ENCODE peak calls at places on chromosomes 6 and 20, in ten cellular contexts. J is tibial nerve, D is PC-3, E is Peyer's patch, C is lower lobe of right lung, Y is OCI-LY7, S is left ventricle myocardium inferior, K is cardiac muscle cell, N is adipocyte, P is Caco-2. H is an unnamed sample. For H3K4me1 and H3K9me3, the result is how much of the 10 kb centered on the place peaks cover.

GRCh38 chr6:146420255-146420654 is 123.4 kb upstream of the RAB32 start:
- DNase-seq in K (no peak), N (no peak), C (no peak), E (no peak), P (no peak), J (no peak), D (no peak), Y (no peak), S (no peak), H (no peak)

GRCh38 chr6:16514249-16514648 is 247.0 kb downstream of the ATXN1 start:
- DNase-seq in C (no peak), D (peak), P (peak), N (peak), E (no peak), S (no peak), J (peak), K (peak), Y (no peak), H (peak)

GRCh38 chr6:5086294-5086890 is 1.3 kb downstream of the PPP1R3G start:
- DNase-seq in J (no peak), S (no peak), E (no peak), Y (no peak), N (no peak), D (no peak), K (no peak), C (no peak), P (no peak), H (no peak)

GRCh38 chr6:71707059-71707458 is 179.3 kb upstream of the RIMS1 start:
- DNase-seq in E (no peak), Y (no peak), N (no peak), J (no peak), D (no peak), S (no peak), C (no peak), P (no peak), K (no peak), H (no peak)

GRCh38 chr6:26301638-26302037 is 63.4 kb upstream of the BTN3A2 start:
- DNase-seq in P (no peak), C (no peak), K (no peak), S (no peak), D (no peak), J (no peak), N (no peak), E (no peak), Y (no peak), H (no peak)

GRCh38 chr6:152099816-152100618 is 292.5 kb downstream of the ESR1 start:
- DNase-seq in Y (no peak), P (no peak), C (peak), N (peak), D (peak), E (no peak), J (no peak), S (peak), K (peak), H (no peak)

GRCh38 chr6:36724514-36725385 is 27.1 kb downstream of the RAB44 start:
- DNase-seq in E (peak), C (peak), P (peak), Y (peak), S (peak), N (peak), K (peak), J (peak), D (peak), H (peak)

GRCh38 chr20:7347409-7347808 is 579.9 kb downstream of the BMP2 start:
- DNase-seq in C (no peak), D (no peak), Y (no peak), K (no peak), S (no peak), P (no peak), E (no peak), J (no peak), N (no peak), H (no peak)

GRCh38 chr6:108896111-108896661 is 48.0 kb downstream of the ARMC2 start:
- DNase-seq in C (no peak), S (no peak), P (no peak), Y (no peak), D (peak), K (no peak), E (no peak), J (no peak), N (peak), H (no peak)

GRCh38 chr6:84651583-84651982 is 112.8 kb downstream of the TBX18 start:
- DNase-seq in S (no peak), J (no peak), C (no peak), K (no peak), N (no peak), Y (no peak), D (no peak), E (no peak), P (no peak), H (no peak)

GRCh38 chr6:80469977-80470376 is 363.5 kb downstream of the BCKDHB start:
- DNase-seq in C (no peak), S (no peak), J (no peak), Y (no peak), D (no peak), E (no peak), P (no peak), N (no peak), K (no peak), H (no peak)

GRCh38 chr20:13006825-13007224 is 1.9 kb upstream of the SPTLC3 start:
- DNase-seq in N (peak), J (no peak), D (peak), P (no peak), K (no peak), C (no peak), E (no peak), Y (no peak), S (no peak), H (no peak)

GRCh38 chr6:39449022-39449421 is 126.5 kb upstream of the KCNK16 start:
- DNase-seq in E (no peak), K (no peak), D (no peak), C (no peak), J (no peak), P (no peak), Y (no peak), N (no peak), S (no peak), H (no peak)

GRCh38 chr20:20580139-20580538 is 132.3 kb downstream of the RALGAPA2 start:
- DNase-seq in C (no peak), N (no peak), E (no peak), Y (no peak), J (no peak), K (no peak), D (no peak), P (no peak), S (no peak), H (no peak)

GRCh38 chr6:134714679-134715078 is 235.2 kb downstream of the ALDH8A1 start:
- DNase-seq in Y (no peak), K (no peak), P (no peak), D (peak), E (no peak), J (no peak), S (no peak), N (no peak), C (peak), H (no peak)

GRCh38 chr6:146200136-146200708 is 171.4 kb downstream of the GRM1 start:
- DNase-seq in C (no peak), D (no peak), N (peak), E (no peak), J (no peak), S (no peak), K (no peak), Y (no peak), P (no peak), H (no peak)

GRCh38 chr20:14155361-14155760 is 160.0 kb downstream of the MACROD2 start:
- DNase-seq in J (no peak), Y (no peak), D (no peak), N (no peak), K (no peak), S (no peak), E (no peak), P (no peak), C (no peak), H (no peak)

GRCh38 chr20:31815408-31816188 is 3.6 kb upstream of the MYLK2 start:
- DNase-seq in N (peak), K (peak), D (no peak), J (no peak), E (no peak), C (no peak), P (no peak), Y (no peak), S (no peak), H (no peak)

GRCh38 chr20:46406986-46407670 is 713 bp upstream of the ELMO2 start:
- DNase-seq in K (peak), N (peak), P (peak), C (peak), S (peak), D (peak), J (peak), Y (peak), E (peak), H (peak)

GRCh38 chr6:90105766-90106165 is 190.9 kb downstream of the BACH2 start:
- DNase-seq in Y (no peak), K (no peak), C (no peak), D (no peak), E (no peak), S (no peak), N (no peak), J (no peak), P (no peak), H (no peak)

GRCh38 chr20:63911171-63911570 is 16.2 kb downstream of the DNAJC5 start:
- DNase-seq in N (no peak), C (no peak), K (no peak), J (no peak), D (peak), P (no peak), E (no peak), S (no peak), Y (no peak), H (peak)

GRCh38 chr6:143747347-143747842 is 69.6 kb downstream of the PHACTR2 start:
- DNase-seq in D (no peak), K (peak), J (no peak), Y (no peak), S (no peak), E (no peak), N (no peak), P (peak), C (no peak), H (no peak)

GRCh38 chr6:16950311-16950710 is 151.5 kb upstream of the STMND1 start:
- DNase-seq in P (no peak), C (no peak), J (no peak), Y (no peak), K (no peak), E (no peak), D (no peak), N (no peak), S (no peak), H (no peak)

GRCh38 chr6:77034161-77034560 is 429.1 kb downstream of the HTR1B start:
- DNase-seq in C (no peak), Y (no peak), S (no peak), E (no peak), K (peak), N (peak), J (no peak), P (no peak), D (no peak), H (no peak)

GRCh38 chr20:6562111-6562510 is 205.4 kb upstream of the BMP2 start:
- DNase-seq in S (no peak), J (no peak), E (no peak), N (peak), K (no peak), C (no peak), Y (no peak), D (peak), P (no peak), H (no peak)

GRCh38 chr6:2029952-2030351 is 215.5 kb downstream of the GMDS start:
- DNase-seq in E (no peak), Y (no peak), D (no peak), N (no peak), P (no peak), J (no peak), S (no peak), K (no peak), C (no peak), H (no peak)

DNA sequence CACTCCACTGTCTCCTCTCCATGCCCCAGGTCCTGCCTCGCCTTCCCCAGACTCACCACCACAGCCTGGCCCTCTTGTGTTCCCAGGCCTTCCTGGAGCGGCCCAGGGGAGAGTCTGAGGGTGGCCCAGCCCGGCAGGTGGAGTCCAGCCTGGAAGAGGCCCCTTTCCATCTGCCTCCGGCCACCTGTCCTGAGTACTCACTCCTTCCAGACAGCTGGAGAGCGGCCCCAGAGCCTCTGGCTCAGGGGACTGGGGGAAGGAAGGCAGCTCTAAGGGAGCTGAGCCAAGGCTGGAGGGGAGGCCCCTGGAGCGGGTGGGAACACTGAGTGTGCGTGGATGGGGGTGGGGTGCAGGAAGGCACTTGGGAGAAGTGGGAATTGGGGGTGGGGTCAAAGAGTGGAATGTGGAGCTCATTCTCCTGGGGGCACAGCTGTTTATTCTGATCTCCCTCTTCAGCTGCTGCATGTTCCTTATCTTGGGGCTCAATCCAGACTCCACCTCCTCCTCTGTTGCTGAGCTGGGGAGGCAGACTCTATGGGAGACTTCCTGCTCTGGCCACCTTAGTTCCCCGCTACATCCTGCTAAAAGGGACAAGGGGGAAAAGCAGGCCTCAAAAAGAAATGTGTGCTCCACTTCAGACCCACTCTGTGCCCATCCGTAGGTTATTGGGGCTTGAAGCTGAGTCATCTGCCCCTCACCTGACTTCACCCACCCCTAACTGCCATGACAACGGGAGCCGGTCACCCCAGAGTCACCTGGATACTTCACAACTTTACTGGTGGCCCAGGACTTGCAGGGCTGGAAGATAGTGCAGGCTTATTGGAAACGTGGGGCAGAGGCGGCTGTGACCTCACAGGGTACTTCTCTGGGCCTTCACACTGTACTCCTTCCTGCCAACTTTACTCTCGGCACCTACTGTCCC is 19.5 kb upstream of the TAF8 start:
- DNase-seq in Y (peak), C (no peak), P (peak), S (peak), E (no peak), N (no peak), K (peak), J (no peak), D (no peak), H (no peak)
- H3K4me1 ChIP-seq in Y (half or more), C (half or more), P (under half), S (half or more), E (under half), N (under half), K (under half), J (under half), D (under half), H (under half)

GRCh38 chr20:15887387-15887786 is 685.9 kb downstream of the KIF16B start:
- DNase-seq in J (no peak), D (no peak), K (no peak), P (no peak), N (no peak), E (no peak), Y (no peak), S (no peak), C (no peak), H (no peak)
- H3K9me3 ChIP-seq in J (under half), D (under half), K (under half), P (under half), N (under half), E (under half), Y (under half), S (under half), C (under half), H (under half)

DNA sequence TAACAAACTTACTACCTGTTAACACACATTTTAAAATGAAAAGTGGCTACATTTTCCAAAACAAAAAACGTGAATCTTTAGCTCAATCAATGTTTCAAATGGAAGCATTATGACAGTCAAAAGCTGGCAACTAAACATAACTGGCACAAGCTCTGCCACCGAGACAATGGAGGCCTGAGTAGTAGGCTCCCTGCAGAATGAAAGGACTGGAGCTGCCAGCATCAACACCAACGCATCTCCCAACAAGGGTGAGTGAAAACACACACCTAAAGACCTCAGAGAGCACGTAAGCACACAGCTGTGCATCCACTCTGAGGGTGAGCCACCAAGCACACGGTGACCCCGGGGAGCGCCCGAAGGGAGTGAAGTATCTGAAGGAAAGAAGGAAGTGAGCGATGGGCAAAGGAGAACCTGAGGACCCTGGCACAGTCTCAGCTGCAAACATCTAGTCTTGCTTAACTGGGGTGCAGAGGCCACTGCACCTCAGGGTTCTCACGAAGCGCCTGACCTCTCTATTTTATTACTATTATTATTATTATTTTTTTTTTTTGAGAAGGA is 1.6 kb upstream of the ADRM1 start:
- DNase-seq in D (no peak), E (no peak), P (no peak), N (no peak), S (no peak), Y (no peak), C (no peak), K (no peak), J (no peak), H (no peak)
- H3K4me3 ChIP-seq in D (no peak), E (no peak), P (peak), N (no peak), S (peak), Y (no peak), C (no peak), K (no peak), J (peak), H (peak)

DNA sequence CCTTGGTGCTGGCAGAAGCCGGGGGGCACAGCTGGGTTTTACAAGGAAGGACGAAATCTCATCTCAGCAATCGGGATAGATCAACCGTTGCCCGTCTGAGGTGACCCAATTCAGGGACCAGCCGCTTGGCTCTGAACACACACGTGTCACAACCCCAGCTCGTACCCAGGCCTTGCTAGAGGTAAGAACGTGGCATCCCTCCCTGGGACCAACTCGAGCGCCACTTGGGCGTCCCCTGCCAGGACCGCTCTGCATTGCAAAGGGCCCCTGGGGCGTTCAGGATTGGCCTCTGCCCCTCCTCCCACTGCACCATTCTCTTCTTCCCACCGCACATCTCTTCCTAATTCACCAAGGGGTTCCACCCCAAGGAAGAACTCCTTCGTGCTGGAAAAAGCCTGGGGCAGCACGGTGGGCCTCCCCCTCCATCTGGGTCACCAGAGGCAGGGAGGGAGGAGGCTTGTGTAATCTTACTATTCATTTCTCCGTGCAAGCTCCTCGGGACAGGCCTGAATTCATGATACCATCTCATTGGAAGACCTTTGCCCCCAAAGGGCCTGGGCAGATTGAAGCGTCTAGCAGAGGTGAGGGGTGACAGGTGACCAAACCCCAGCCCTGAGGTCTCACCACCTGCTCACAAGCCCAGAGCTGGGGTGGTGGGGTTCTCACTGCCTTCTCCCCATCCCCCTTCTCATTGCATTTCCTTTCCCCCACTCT is 136.8 kb downstream of the LY86 start:
- DNase-seq in S (no peak), J (no peak), D (no peak), E (no peak), K (no peak), Y (no peak), N (no peak), C (no peak), P (no peak), H (no peak)
- H3K4me1 ChIP-seq in S (under half), J (under half), D (under half), E (under half), K (under half), Y (under half), N (under half), C (under half), P (under half), H (under half)

GRCh38 chr6:3784423-3784822 is 32.9 kb upstream of the PXDC1 start:
- DNase-seq in E (no peak), P (no peak), S (no peak), Y (no peak), N (no peak), J (no peak), K (no peak), C (no peak), D (no peak), H (no peak)
- H3K9me3 ChIP-seq in E (under half), P (under half), S (under half), Y (under half), N (under half), J (under half), K (under half), C (under half), D (under half), H (under half)

GRCh38 chr6:3357669-3358068 is 98.9 kb downstream of the PSMG4 start:
- DNase-seq in P (no peak), S (no peak), J (no peak), N (no peak), C (no peak), K (no peak), Y (no peak), D (no peak), E (no peak), H (no peak)

GRCh38 chr6:3355011-3355357 is 96.2 kb downstream of the PSMG4 start:
- DNase-seq in J (no peak), S (no peak), E (no peak), C (no peak), Y (no peak), D (no peak), K (no peak), N (no peak), P (no peak), H (no peak)

GRCh38 chr6:3355358-3356055 is 96.8 kb downstream of the PSMG4 start:
- DNase-seq in Y (no peak), E (peak), N (no peak), C (no peak), P (no peak), K (peak), D (peak), J (peak), S (no peak), H (no peak)

GRCh38 chr6:3356824-3357420 is 98.2 kb downstream of the PSMG4 start:
- DNase-seq in C (no peak), D (peak), K (no peak), Y (no peak), N (no peak), J (no peak), S (no peak), P (no peak), E (no peak), H (no peak)

GRCh38 chr6:3356056-3356823 is 97.5 kb downstream of the PSMG4 start:
- DNase-seq in K (peak), N (no peak), D (peak), P (no peak), S (peak), J (peak), E (peak), Y (peak), C (peak), H (peak)
- H3K4me3 ChIP-seq in K (no peak), N (peak), D (peak), P (no peak), S (peak), J (peak), E (peak), Y (peak), C (peak), H (peak)

GRCh38 chr20:17665756-17666155 is 16.3 kb downstream of the RRBP1 start:
- DNase-seq in N (no peak), K (no peak), D (no peak), S (no peak), P (no peak), Y (no peak), C (no peak), J (no peak), E (no peak), H (no peak)
- H3K4me1 ChIP-seq in N (half or more), K (under half), D (under half), S (half or more), P (under half), Y (under half), C (under half), J (half or more), E (under half), H (under half)